ENCODE peak calls at places on chromosomes 12 and 14, in four cellular contexts. One of them, this sample, is unnamed.

GRCh38 chr14:105478624-105479305 is 4.1 kb downstream of the CRIP2 start:
- ATAC-seq in gastroesophageal sphincter: no peak
- ATAC-seq in foreskin keratinocyte: no peak
- ATAC-seq in left lung: no peak
- ATAC-seq in this sample: no peak

GRCh38 chr14:69941768-69942742 is 62.8 kb downstream of the SMOC1 start:
- ATAC-seq in gastroesophageal sphincter: no peak
- ATAC-seq in foreskin keratinocyte: no peak
- ATAC-seq in left lung: no peak
- ATAC-seq in this sample: no peak

GRCh38 chr12:107105410-107105703 is 12.0 kb upstream of the CRY1 start:
- ATAC-seq in gastroesophageal sphincter: no peak
- ATAC-seq in foreskin keratinocyte: no peak
- ATAC-seq in left lung: no peak
- ATAC-seq in this sample: no peak

GRCh38 chr12:24679135-24679534 is 269.8 kb downstream of the BCAT1 start:
- ATAC-seq in gastroesophageal sphincter: peak; percentile 46
- ATAC-seq in foreskin keratinocyte: no peak
- ATAC-seq in left lung: peak; percentile 61
- ATAC-seq in this sample: no peak

GRCh38 chr14:102803139-102803538 is 25.9 kb downstream of the TRAF3 start:
- ATAC-seq in gastroesophageal sphincter: no peak
- ATAC-seq in foreskin keratinocyte: no peak
- ATAC-seq in left lung: peak; percentile 74
- ATAC-seq in this sample: no peak

GRCh38 chr14:97301931-97302559 is 504.9 kb downstream of the VRK1 start:
- ATAC-seq in gastroesophageal sphincter: no peak
- ATAC-seq in foreskin keratinocyte: peak; percentile 56
- ATAC-seq in left lung: no peak
- ATAC-seq in this sample: no peak

GRCh38 chr12:72433298-72433697 is 161.1 kb downstream of the TRHDE start:
- ATAC-seq in gastroesophageal sphincter: no peak
- ATAC-seq in foreskin keratinocyte: no peak
- ATAC-seq in left lung: no peak
- ATAC-seq in this sample: no peak

GRCh38 chr14:94540031-94540794 is 21.0 kb upstream of the SERPINA4 start:
- ATAC-seq in gastroesophageal sphincter: no peak
- ATAC-seq in foreskin keratinocyte: no peak
- ATAC-seq in left lung: no peak
- ATAC-seq in this sample: no peak

GRCh38 chr12:49195734-49196133 is 6.9 kb upstream of the TUBA1A start:
- ATAC-seq in gastroesophageal sphincter: peak; percentile 53
- ATAC-seq in foreskin keratinocyte: no peak
- ATAC-seq in left lung: peak; percentile 65
- ATAC-seq in this sample: no peak

This sample was measured in esophagus mucosa.